ENCODE peak calls at places on chromosomes 6 and 20, in six cellular contexts. B, R, H, M, E and N are unnamed samples.

GRCh38 chr6:123655520-123656306 is 19.0 kb upstream of the TRDN start:
- DNase-seq in B (no peak), E (peak; percentile 19), M (no peak), H (no peak), R (no peak), N (no peak)

GRCh38 chr6:167420177-167420576 is 95.3 kb downstream of the TTLL2 start:
- DNase-seq in E (no peak), B (no peak), R (no peak), M (peak; percentile 22), H (no peak), N (no peak)

GRCh38 chr6:119749341-119749740 is 399.8 kb upstream of the MAN1A1 start:
- DNase-seq in R (no peak), M (no peak), H (no peak), E (no peak), B (no peak), N (no peak)

GRCh38 chr6:135227758-135228157 is 46.6 kb downstream of the MYB start:
- DNase-seq in B (no peak), M (no peak), H (no peak), R (no peak), E (no peak), N (no peak)

GRCh38 chr6:106122306-106122940 is 36.3 kb downstream of the PRDM1 start:
- DNase-seq in R (no peak), H (no peak), E (no peak), M (no peak), B (no peak), N (no peak)

GRCh38 chr6:16331328-16332174 is 93.2 kb downstream of the GMPR start:
- DNase-seq in M (peak; percentile 85), B (peak; percentile 57), E (peak; percentile 81), R (peak; percentile 83), H (peak; percentile 56), N (peak; percentile 35)

GRCh38 chr6:85418059-85418458 is 31.8 kb upstream of the NT5E start:
- DNase-seq in E (peak; percentile 75), H (no peak), B (no peak), R (no peak), M (no peak), N (no peak)

GRCh38 chr20:36585410-36586125 is 12.2 kb downstream of the TGIF2 start:
- DNase-seq in E (no peak), M (peak; percentile 97), B (no peak), H (no peak), R (no peak), N (no peak)

GRCh38 chr20:53547664-53548239 is 45.9 kb downstream of the ZNF217 start:
- DNase-seq in M (peak; percentile 90), B (peak; percentile 48), H (peak; percentile 45), E (peak; percentile 69), R (peak; percentile 78), N (peak; percentile 54)

GRCh38 chr6:75493400-75494064 is at the start of gene FILIP1:
- DNase-seq in B (peak; percentile 39), M (peak; percentile 27), E (peak; percentile 29), R (peak; percentile 64), H (peak; percentile 4), N (no peak)